ENCODE peak calls at places on chromosomes 7 and 10, in four cellular contexts. L, H, S and V are unnamed samples.

GRCh38 chr10:77428776-77429395 is 208.7 kb downstream of the KCNMA1 start:
- DNase-seq in H (no peak), L (peak; percentile 8), S (no peak), V (no peak)

GRCh38 chr10:101258179-101258885 is 29.1 kb upstream of the LBX1 start:
- DNase-seq in L (no peak), H (no peak), S (no peak), V (peak; percentile 20)

GRCh38 chr7:155336812-155337602 is 39.3 kb downstream of the INSIG1 start:
- DNase-seq in H (no peak), S (no peak), L (no peak), V (no peak)

GRCh38 chr10:110568055-110568735 is 700 bp downstream of the SMC3 start:
- DNase-seq in H (no peak), S (no peak), L (peak; percentile 21), V (peak; percentile 51)

GRCh38 chr10:34102237-34102673 is 712.8 kb downstream of the PARD3 start:
- DNase-seq in L (no peak), H (no peak), S (peak; percentile 59), V (no peak)

GRCh38 chr7:145152589-145152988 is 316.7 kb upstream of the TPK1 start:
- DNase-seq in H (no peak), L (no peak), S (no peak), V (no peak)

GRCh38 chr7:82810558-82811259 is 352.0 kb downstream of the PCLO start:
- DNase-seq in S (peak; percentile 67), L (peak; percentile 18), H (peak; percentile 48), V (no peak)

GRCh38 chr10:24008164-24009066 is 200.5 kb upstream of the KIAA1217 start:
- DNase-seq in L (peak; percentile 81), H (no peak), S (no peak), V (no peak)

GRCh38 chr7:23765943-23766342 is 55.9 kb downstream of the STK31 start:
- DNase-seq in L (no peak), S (no peak), H (no peak), V (no peak)

GRCh38 chr10:94608530-94608929 is 62.9 kb downstream of the HELLS start:
- DNase-seq in L (no peak), S (no peak), H (no peak), V (no peak)

GRCh38 chr10:52566471-52567246 is 205.9 kb downstream of the MBL2 start:
- DNase-seq in H (peak; percentile 58), S (peak; percentile 2), L (peak; percentile 16), V (no peak)

GRCh38 chr10:131650771-131651673 is 249.8 kb upstream of the PPP2R2D start:
- DNase-seq in L (no peak), S (no peak), H (no peak), V (no peak)

GRCh38 chr7:148348466-148348865 is 242.1 kb upstream of the C7orf33 start:
- DNase-seq in L (no peak), H (no peak), S (no peak), V (no peak)

GRCh38 chr7:129902788-129903422 is 49.9 kb downstream of the UBE2H start:
- DNase-seq in H (no peak), S (no peak), L (no peak), V (no peak)

GRCh38 chr10:117439243-117439912 is 64.1 kb upstream of the PDZD8 start:
- DNase-seq in S (no peak), L (no peak), H (no peak), V (no peak)

GRCh38 chr7:93337047-93337446 is 104.9 kb downstream of the VPS50 start:
- DNase-seq in L (peak; percentile 1), S (no peak), H (no peak), V (no peak)

GRCh38 chr10:89685932-89686331 is 15.5 kb upstream of the KIF20B start:
- DNase-seq in H (no peak), S (no peak), L (no peak), V (no peak)

GRCh38 chr10:100025528-100026070 is 15.9 kb upstream of the DNMBP start:
- DNase-seq in S (no peak), L (no peak), H (no peak), V (no peak)

GRCh38 chr10:73232887-73233286 is 14.2 kb downstream of the DNAJC9 start:
- DNase-seq in L (no peak), H (no peak), S (no peak), V (no peak)

GRCh38 chr7:134669845-134670373 is 23.3 kb downstream of the BPGM start:
- DNase-seq in S (peak; percentile 67), L (no peak), H (peak; percentile 99), V (no peak)

GRCh38 chr10:131425752-131426529 is 114.4 kb upstream of the TCERG1L start:
- DNase-seq in H (no peak), L (no peak), S (no peak), V (no peak)

GRCh38 chr10:113151178-113151577 is 201.1 kb downstream of the TCF7L2 start:
- DNase-seq in S (no peak), L (no peak), H (no peak), V (peak; percentile 43)

GRCh38 chr10:129929343-129930297 is 34.5 kb downstream of the EBF3 start:
- DNase-seq in H (no peak), S (no peak), L (no peak), V (no peak)

GRCh38 chr10:6328708-6329423 is 126.1 kb downstream of the PFKFB3 start:
- DNase-seq in H (no peak), S (no peak), L (no peak), V (no peak)

GRCh38 chr7:80879849-80880248 is 39.0 kb downstream of the SEMA3C start:
- DNase-seq in S (no peak), H (no peak), L (no peak), V (no peak)

GRCh38 chr10:31581741-31582323 is 262.8 kb downstream of the ZEB1 start:
- DNase-seq in L (no peak), S (peak; percentile 38), H (no peak), V (no peak)

DNA sequence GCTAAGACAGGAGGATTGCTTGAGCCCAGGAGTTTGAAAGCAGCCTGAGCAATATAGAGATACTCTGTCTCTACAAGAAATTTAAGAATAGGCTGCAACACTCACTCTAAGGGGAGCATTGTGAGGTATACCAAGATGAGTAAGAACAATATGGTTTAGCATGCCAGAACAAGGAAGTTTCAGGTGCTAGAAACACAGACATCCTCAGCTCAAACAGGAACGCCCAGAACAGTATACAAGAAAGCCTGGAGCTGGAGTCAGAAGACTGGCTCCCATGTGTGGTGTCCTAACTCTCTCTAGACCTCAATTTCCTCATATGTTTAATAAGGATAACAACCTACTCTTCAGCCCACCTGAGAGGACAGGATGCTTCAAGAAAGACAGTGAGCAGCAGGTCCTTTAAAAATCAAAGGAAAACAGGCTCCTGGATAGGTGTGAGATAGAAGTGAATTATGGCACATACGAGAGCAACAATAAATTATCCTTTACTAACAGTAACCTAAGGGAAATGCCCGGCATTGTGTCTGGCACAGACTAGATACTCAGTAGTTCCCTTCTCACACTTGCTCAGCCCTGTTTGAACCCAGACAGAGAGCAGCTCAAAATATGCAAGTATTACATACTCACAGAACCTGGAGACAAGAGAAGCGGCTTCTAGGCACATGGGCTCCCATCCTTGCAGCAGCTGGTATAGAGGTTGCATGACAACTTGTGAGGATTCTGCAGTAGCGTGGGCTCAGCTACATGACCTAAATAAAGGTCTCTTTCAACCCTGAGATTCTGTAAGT is 45.4 kb downstream of the KAT6B start:
- DNase-seq in H (no peak), S (no peak), L (no peak), V (no peak)
- H3K27me3 ChIP-seq in H (no peaks in the 10 kb centered on the region), S (no peaks in the 10 kb centered on the region), L (no peaks in the 10 kb centered on the region), V (no peaks in the 10 kb centered on the region)

GRCh38 chr7:91345449-91345848 is 81.2 kb downstream of the FZD1 start:
- DNase-seq in L (no peak), H (no peak), S (no peak), V (no peak)

GRCh38 chr7:91344911-91345310 is 80.7 kb downstream of the FZD1 start:
- DNase-seq in H (no peak), L (no peak), S (no peak), V (no peak)

GRCh38 chr7:91342402-91342801 is 78.2 kb downstream of the FZD1 start:
- DNase-seq in S (no peak), L (no peak), H (no peak), V (no peak)

GRCh38 chr7:91344248-91344647 is 80.0 kb downstream of the FZD1 start:
- DNase-seq in L (no peak), S (no peak), H (no peak), V (no peak)

GRCh38 chr7:91343420-91343819 is 79.2 kb downstream of the FZD1 start:
- DNase-seq in L (no peak), H (no peak), S (no peak), V (no peak)
- TF ChIP-seq REST in L (no peak), H (no peak), S (no peak), V (no peak)

GRCh38 chr10:86376403-86376802 is 9.8 kb upstream of the GRID1 start:
- DNase-seq in L (no peak), S (no peak), H (no peak), V (no peak)
- H3K27me3 ChIP-seq in L (peaks cover 9% of the 10 kb centered on the region), S (peaks cover 15% of the 10 kb centered on the region), H (peaks cover 4% of the 10 kb centered on the region), V (no peaks in the 10 kb centered on the region)

GRCh38 chr7:36796850-36797618 is 72.7 kb upstream of the AOAH start:
- DNase-seq in S (no peak), L (peak; percentile 28), H (no peak), V (no peak)
- TF ChIP-seq REST in S (no peak), L (no peak), H (no peak), V (no peak)

GRCh38 chr7:101663747-101664146 is 34.7 kb upstream of the MYL10 start:
- DNase-seq in S (no peak), H (no peak), L (no peak), V (no peak)
- H3K27me3 ChIP-seq in S (no peaks in the 10 kb centered on the region), H (no peaks in the 10 kb centered on the region), L (peaks cover 2% of the 10 kb centered on the region), V (no peaks in the 10 kb centered on the region)

DNA sequence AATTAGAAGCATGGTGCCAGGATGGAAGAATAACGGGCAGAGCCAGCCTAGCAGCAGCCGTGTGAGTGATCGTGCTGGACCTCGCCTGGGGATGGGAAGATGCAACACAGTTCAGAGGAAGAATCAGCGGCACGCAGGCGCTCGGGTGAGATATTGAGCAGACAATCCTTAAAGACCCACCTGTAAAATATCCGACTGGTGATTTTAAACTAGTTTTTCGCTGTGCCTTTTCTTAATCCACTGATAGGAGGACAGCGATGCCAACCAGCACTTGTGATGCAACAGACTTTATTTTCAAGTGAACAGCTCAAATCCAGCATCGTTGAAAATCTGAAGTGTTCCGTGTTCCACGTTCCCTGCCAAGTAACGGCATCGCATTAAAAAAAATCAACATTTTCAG is 214.7 kb downstream of the TEX36 start:
- DNase-seq in S (no peak), H (no peak), L (no peak), V (no peak)
- TF ChIP-seq REST in S (no peak), H (no peak), L (no peak), V (no peak)